ENCODE peak calls at places on chromosomes 7 and 10, in six cellular contexts. One of them, this sample, is unnamed.

GRCh38 chr10:73819513-73820093 is 8.2 kb upstream of the NDST2 start:
- DNase-seq in suprapubic skin: no peak
- DNase-seq in foreskin fibroblast: peak; percentile 31
- DNase-seq in astrocyte of the spinal cord: no peak
- DNase-seq in fibroblast of pulmonary artery: peak; percentile 37
- DNase-seq in BJ: no peak
- DNase-seq in this sample: no peak

GRCh38 chr10:47326306-47326926 is 4.2 kb downstream of the GDF2 start:
- DNase-seq in suprapubic skin: peak; percentile 58
- DNase-seq in foreskin fibroblast: no peak
- DNase-seq in astrocyte of the spinal cord: no peak
- DNase-seq in BJ: no peak
- DNase-seq in fibroblast of pulmonary artery: no peak
- DNase-seq in this sample: peak; percentile 54

GRCh38 chr10:102119417-102120141 is 589 bp downstream of the LDB1 start:
- DNase-seq in fibroblast of pulmonary artery: peak; percentile 78
- DNase-seq in foreskin fibroblast: peak; percentile 83
- DNase-seq in BJ: no peak
- DNase-seq in suprapubic skin: peak; percentile 85
- DNase-seq in astrocyte of the spinal cord: peak; percentile 65
- DNase-seq in this sample: no peak

GRCh38 chr7:98202367-98203195 is 8.7 kb upstream of the BHLHA15 start:
- DNase-seq in suprapubic skin: peak; percentile 55
- DNase-seq in BJ: no peak
- DNase-seq in fibroblast of pulmonary artery: no peak
- DNase-seq in astrocyte of the spinal cord: no peak
- DNase-seq in foreskin fibroblast: no peak
- DNase-seq in this sample: no peak

GRCh38 chr7:46953008-46953407 is 628.9 kb downstream of the TNS3 start:
- DNase-seq in suprapubic skin: no peak
- DNase-seq in astrocyte of the spinal cord: no peak
- DNase-seq in BJ: no peak
- DNase-seq in foreskin fibroblast: no peak
- DNase-seq in fibroblast of pulmonary artery: no peak
- DNase-seq in this sample: no peak

GRCh38 chr7:780056-780455 is 52.2 kb upstream of the SUN1 start:
- DNase-seq in foreskin fibroblast: no peak
- DNase-seq in suprapubic skin: no peak
- DNase-seq in BJ: no peak
- DNase-seq in fibroblast of pulmonary artery: no peak
- DNase-seq in astrocyte of the spinal cord: no peak
- DNase-seq in this sample: no peak

GRCh38 chr10:124991872-124992271 is 49.9 kb downstream of the ZRANB1 start:
- DNase-seq in foreskin fibroblast: no peak
- DNase-seq in BJ: no peak
- DNase-seq in suprapubic skin: no peak
- DNase-seq in fibroblast of pulmonary artery: no peak
- DNase-seq in astrocyte of the spinal cord: no peak
- DNase-seq in this sample: no peak

GRCh38 chr7:17773289-17773626 is 167.0 kb downstream of the SNX13 start:
- DNase-seq in suprapubic skin: no peak
- DNase-seq in astrocyte of the spinal cord: peak; percentile 83
- DNase-seq in BJ: peak; percentile 49
- DNase-seq in fibroblast of pulmonary artery: peak; percentile 93
- DNase-seq in foreskin fibroblast: peak; percentile 92
- DNase-seq in this sample: no peak

GRCh38 chr7:28062197-28062988 is 118.2 kb downstream of the JAZF1 start:
- DNase-seq in astrocyte of the spinal cord: peak; percentile 42
- DNase-seq in foreskin fibroblast: peak; percentile 82
- DNase-seq in fibroblast of pulmonary artery: peak; percentile 74
- DNase-seq in suprapubic skin: no peak
- DNase-seq in BJ: no peak
- DNase-seq in this sample: no peak

GRCh38 chr7:19122018-19122588 is 4.7 kb upstream of the TWIST1 start:
- DNase-seq in BJ: no peak
- DNase-seq in astrocyte of the spinal cord: peak; percentile 76
- DNase-seq in suprapubic skin: no peak
- DNase-seq in fibroblast of pulmonary artery: peak; percentile 83
- DNase-seq in foreskin fibroblast: peak; percentile 81
- DNase-seq in this sample: no peak

GRCh38 chr10:107614939-107615665 is 450.6 kb upstream of the SORCS1 start:
- DNase-seq in BJ: peak; percentile 6
- DNase-seq in fibroblast of pulmonary artery: peak; percentile 3
- DNase-seq in suprapubic skin: no peak
- DNase-seq in astrocyte of the spinal cord: peak; percentile 58
- DNase-seq in foreskin fibroblast: peak; percentile 77
- DNase-seq in this sample: no peak

GRCh38 chr7:26293569-26294308 is 2.1 kb downstream of the SNX10 start:
- DNase-seq in foreskin fibroblast: no peak
- DNase-seq in BJ: no peak
- DNase-seq in fibroblast of pulmonary artery: no peak
- DNase-seq in astrocyte of the spinal cord: no peak
- DNase-seq in suprapubic skin: no peak
- DNase-seq in this sample: no peak

GRCh38 chr10:50362547-50363125 is 111.3 kb upstream of the ASAH2 start:
- DNase-seq in astrocyte of the spinal cord: no peak
- DNase-seq in suprapubic skin: no peak
- DNase-seq in foreskin fibroblast: no peak
- DNase-seq in fibroblast of pulmonary artery: no peak
- DNase-seq in BJ: no peak
- DNase-seq in this sample: no peak

GRCh38 chr10:19803676-19804075 is 12.6 kb upstream of the PLXDC2 start:
- DNase-seq in BJ: no peak
- DNase-seq in astrocyte of the spinal cord: no peak
- DNase-seq in fibroblast of pulmonary artery: no peak
- DNase-seq in suprapubic skin: no peak
- DNase-seq in foreskin fibroblast: no peak
- DNase-seq in this sample: no peak

GRCh38 chr10:80409121-80409520 is 770 bp downstream of the PRXL2A start:
- DNase-seq in BJ: no peak
- DNase-seq in astrocyte of the spinal cord: no peak
- DNase-seq in foreskin fibroblast: no peak
- DNase-seq in fibroblast of pulmonary artery: no peak
- DNase-seq in suprapubic skin: peak; percentile 74
- DNase-seq in this sample: no peak

GRCh38 chr10:50788951-50789904 is 49.5 kb downstream of the ASAH2B start:
- DNase-seq in fibroblast of pulmonary artery: peak; percentile 74
- DNase-seq in foreskin fibroblast: peak; percentile 49
- DNase-seq in astrocyte of the spinal cord: peak; percentile 42
- DNase-seq in suprapubic skin: no peak
- DNase-seq in BJ: no peak
- DNase-seq in this sample: no peak

GRCh38 chr10:576130-576465 is 113.4 kb downstream of the DIP2C start:
- DNase-seq in fibroblast of pulmonary artery: peak; percentile 45
- DNase-seq in BJ: no peak
- DNase-seq in suprapubic skin: no peak
- DNase-seq in foreskin fibroblast: peak; percentile 40
- DNase-seq in astrocyte of the spinal cord: no peak
- DNase-seq in this sample: no peak

GRCh38 chr7:155803418-155804376 is 8.6 kb downstream of the SHH start:
- DNase-seq in astrocyte of the spinal cord: no peak
- DNase-seq in suprapubic skin: no peak
- DNase-seq in foreskin fibroblast: peak; percentile 38
- DNase-seq in BJ: no peak
- DNase-seq in fibroblast of pulmonary artery: no peak
- DNase-seq in this sample: peak; percentile 91

GRCh38 chr10:3397846-3398245 is 225.3 kb upstream of the PITRM1 start:
- DNase-seq in BJ: no peak
- DNase-seq in astrocyte of the spinal cord: no peak
- DNase-seq in foreskin fibroblast: no peak
- DNase-seq in fibroblast of pulmonary artery: no peak
- DNase-seq in suprapubic skin: no peak
- DNase-seq in this sample: no peak

GRCh38 chr7:2568521-2569223 is 9.9 kb downstream of the IQCE start:
- DNase-seq in suprapubic skin: no peak
- DNase-seq in foreskin fibroblast: no peak
- DNase-seq in BJ: no peak
- DNase-seq in fibroblast of pulmonary artery: no peak
- DNase-seq in astrocyte of the spinal cord: no peak
- DNase-seq in this sample: no peak

GRCh38 chr7:55120501-55121198 is 101.8 kb downstream of the EGFR start:
- DNase-seq in fibroblast of pulmonary artery: peak; percentile 88
- DNase-seq in astrocyte of the spinal cord: no peak
- DNase-seq in suprapubic skin: no peak
- DNase-seq in foreskin fibroblast: peak; percentile 86
- DNase-seq in BJ: no peak
- DNase-seq in this sample: peak; percentile 30

GRCh38 chr7:75650062-75650461 is 88.7 kb downstream of the HIP1 start:
- DNase-seq in astrocyte of the spinal cord: no peak
- DNase-seq in BJ: no peak
- DNase-seq in suprapubic skin: no peak
- DNase-seq in foreskin fibroblast: no peak
- DNase-seq in fibroblast of pulmonary artery: no peak
- DNase-seq in this sample: no peak

GRCh38 chr10:69360485-69361302 is 56.0 kb downstream of the TACR2 start:
- DNase-seq in fibroblast of pulmonary artery: peak; percentile 89
- DNase-seq in suprapubic skin: no peak
- DNase-seq in BJ: peak; percentile 26
- DNase-seq in astrocyte of the spinal cord: peak; percentile 92
- DNase-seq in foreskin fibroblast: peak; percentile 90
- DNase-seq in this sample: no peak

GRCh38 chr7:155597753-155598140 is 46.7 kb upstream of the RBM33 start:
- DNase-seq in astrocyte of the spinal cord: no peak
- DNase-seq in suprapubic skin: no peak
- DNase-seq in fibroblast of pulmonary artery: peak; percentile 9
- DNase-seq in BJ: no peak
- DNase-seq in foreskin fibroblast: no peak
- DNase-seq in this sample: no peak

GRCh38 chr7:5666361-5666760 is 115.1 kb downstream of the RNF216 start:
- DNase-seq in astrocyte of the spinal cord: no peak
- DNase-seq in fibroblast of pulmonary artery: no peak
- DNase-seq in BJ: no peak
- DNase-seq in suprapubic skin: no peak
- DNase-seq in foreskin fibroblast: no peak
- DNase-seq in this sample: peak; percentile 41

GRCh38 chr10:75234683-75235374 is 928 bp downstream of the COMTD1 start:
- DNase-seq in astrocyte of the spinal cord: no peak
- DNase-seq in fibroblast of pulmonary artery: no peak
- DNase-seq in foreskin fibroblast: no peak
- DNase-seq in BJ: no peak
- DNase-seq in suprapubic skin: peak; percentile 82
- DNase-seq in this sample: no peak

GRCh38 chr10:87861566-87861952 is 1.8 kb downstream of the KLLN start:
- DNase-seq in astrocyte of the spinal cord: peak; percentile 67
- DNase-seq in suprapubic skin: peak; percentile 90
- DNase-seq in BJ: no peak
- DNase-seq in foreskin fibroblast: peak; percentile 96
- DNase-seq in fibroblast of pulmonary artery: peak; percentile 92
- DNase-seq in this sample: no peak

DNA sequence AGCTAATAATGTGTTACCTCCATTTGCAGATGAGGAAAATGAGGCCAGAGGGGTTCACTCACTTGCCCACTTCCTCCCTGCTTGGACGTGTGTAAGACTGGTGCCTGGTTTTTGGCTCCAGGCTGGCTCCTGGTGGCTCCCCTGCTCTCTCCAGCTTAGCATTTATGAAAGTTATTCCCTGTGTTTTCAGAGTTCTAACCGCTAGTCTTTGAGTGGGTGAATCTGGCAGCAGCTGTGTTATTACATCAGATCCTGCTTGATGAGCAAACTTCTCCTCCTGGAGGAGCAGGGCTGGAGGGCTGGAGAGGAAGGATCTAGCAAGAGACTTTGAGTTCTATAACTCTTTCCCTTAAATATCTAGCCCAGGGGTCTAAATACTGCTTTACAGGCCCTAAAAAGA is 80.9 kb upstream of the AGBL3 start:
- DNase-seq in astrocyte of the spinal cord: peak; percentile 91
- DNase-seq in fibroblast of pulmonary artery: peak; percentile 95
- DNase-seq in foreskin fibroblast: peak; percentile 94
- DNase-seq in suprapubic skin: no peak
- DNase-seq in BJ: peak; percentile 74
- DNase-seq in this sample: no peak
- TF ChIP-seq CTCF in astrocyte of the spinal cord: peak; percentile 51
- TF ChIP-seq CTCF in fibroblast of pulmonary artery: peak; percentile 58
- TF ChIP-seq CTCF in foreskin fibroblast: peak; percentile 32
- TF ChIP-seq CTCF in suprapubic skin: no peak
- TF ChIP-seq CTCF in BJ: peak; percentile 58
- TF ChIP-seq CTCF in this sample: peak; percentile 59

GRCh38 chr10:30459283-30459682 is 25.3 kb downstream of the MAP3K8 start:
- DNase-seq in astrocyte of the spinal cord: peak; percentile 62
- DNase-seq in foreskin fibroblast: no peak
- DNase-seq in fibroblast of pulmonary artery: no peak
- DNase-seq in suprapubic skin: no peak
- DNase-seq in BJ: no peak
- DNase-seq in this sample: no peak
- TF ChIP-seq CTCF in astrocyte of the spinal cord: no peak
- TF ChIP-seq CTCF in foreskin fibroblast: no peak
- TF ChIP-seq CTCF in fibroblast of pulmonary artery: no peak
- TF ChIP-seq CTCF in suprapubic skin: no peak
- TF ChIP-seq CTCF in BJ: no peak
- TF ChIP-seq CTCF in this sample: no peak

GRCh38 chr7:99601656-99602310 is 3.7 kb downstream of the TMEM225B start:
- DNase-seq in foreskin fibroblast: no peak
- DNase-seq in BJ: no peak
- DNase-seq in suprapubic skin: no peak
- DNase-seq in fibroblast of pulmonary artery: no peak
- DNase-seq in astrocyte of the spinal cord: no peak
- DNase-seq in this sample: no peak
- TF ChIP-seq CTCF in foreskin fibroblast: no peak
- TF ChIP-seq CTCF in BJ: no peak
- TF ChIP-seq CTCF in suprapubic skin: no peak
- TF ChIP-seq CTCF in fibroblast of pulmonary artery: no peak
- TF ChIP-seq CTCF in astrocyte of the spinal cord: no peak
- TF ChIP-seq CTCF in this sample: no peak

GRCh38 chr7:70573202-70573810 is 558.6 kb upstream of the GALNT17 start:
- DNase-seq in astrocyte of the spinal cord: no peak
- DNase-seq in suprapubic skin: no peak
- DNase-seq in BJ: no peak
- DNase-seq in foreskin fibroblast: no peak
- DNase-seq in fibroblast of pulmonary artery: no peak
- DNase-seq in this sample: no peak

GRCh38 chr7:70571403-70571911 is 560.5 kb upstream of the GALNT17 start:
- DNase-seq in suprapubic skin: no peak
- DNase-seq in foreskin fibroblast: peak; percentile 4
- DNase-seq in astrocyte of the spinal cord: peak; percentile 78
- DNase-seq in fibroblast of pulmonary artery: no peak
- DNase-seq in BJ: no peak
- DNase-seq in this sample: no peak

GRCh38 chr7:70571986-70572385 is 560.0 kb upstream of the GALNT17 start:
- DNase-seq in BJ: no peak
- DNase-seq in foreskin fibroblast: no peak
- DNase-seq in astrocyte of the spinal cord: no peak
- DNase-seq in suprapubic skin: no peak
- DNase-seq in fibroblast of pulmonary artery: no peak
- DNase-seq in this sample: no peak

GRCh38 chr7:70574970-70575799 is 556.8 kb upstream of the GALNT17 start:
- DNase-seq in suprapubic skin: no peak
- DNase-seq in BJ: no peak
- DNase-seq in foreskin fibroblast: no peak
- DNase-seq in astrocyte of the spinal cord: peak; percentile 63
- DNase-seq in fibroblast of pulmonary artery: no peak
- DNase-seq in this sample: no peak

DNA sequence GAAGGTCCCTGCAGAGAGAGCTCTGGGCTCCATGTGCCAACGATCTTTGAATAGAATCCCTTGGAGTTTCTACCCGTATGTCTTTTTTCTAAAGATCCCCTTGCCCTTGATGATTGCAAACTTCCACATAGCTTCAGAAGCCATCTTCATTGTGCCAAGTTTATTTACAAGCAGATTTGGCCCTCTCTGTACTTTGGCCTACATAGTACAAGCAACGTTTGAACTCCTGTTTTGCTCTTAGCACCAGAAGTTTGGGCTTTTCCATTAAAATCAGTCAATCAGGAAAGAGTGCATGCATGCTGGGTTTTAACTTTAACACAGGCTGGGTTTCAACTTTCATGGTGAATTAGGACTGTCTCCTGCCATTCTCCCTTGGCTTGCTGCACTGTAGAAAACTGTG is 557.6 kb upstream of the GALNT17 start:
- DNase-seq in astrocyte of the spinal cord: no peak
- DNase-seq in BJ: no peak
- DNase-seq in fibroblast of pulmonary artery: no peak
- DNase-seq in suprapubic skin: no peak
- DNase-seq in foreskin fibroblast: no peak
- DNase-seq in this sample: no peak
- TF ChIP-seq CTCF in astrocyte of the spinal cord: no peak
- TF ChIP-seq CTCF in BJ: no peak
- TF ChIP-seq CTCF in fibroblast of pulmonary artery: no peak
- TF ChIP-seq CTCF in suprapubic skin: no peak
- TF ChIP-seq CTCF in foreskin fibroblast: no peak
- TF ChIP-seq CTCF in this sample: no peak

This sample was measured in chondrocyte.